ENCODE peak calls at places on chromosomes 2 and 18, in seven cellular contexts. One of them, this sample, is unnamed.

GRCh38 chr2:74891136-74891764 is 57.3 kb downstream of the HK2 start:
- DNase-seq in kidney: no peak
- DNase-seq in HFFc6: no peak
- DNase-seq in spleen: no peak
- DNase-seq in body of pancreas: no peak
- DNase-seq in mucosa of descending colon: no peak
- DNase-seq in right lobe of liver: no peak
- DNase-seq in this sample: no peak

GRCh38 chr18:54964741-54965140 is 5.5 kb upstream of the CCDC68 start:
- DNase-seq in kidney: no peak
- DNase-seq in HFFc6: no peak
- DNase-seq in spleen: no peak
- DNase-seq in body of pancreas: no peak
- DNase-seq in mucosa of descending colon: no peak
- DNase-seq in right lobe of liver: no peak
- DNase-seq in this sample: no peak

GRCh38 chr18:12308386-12309100 is 502 bp downstream of the TUBB6 start:
- DNase-seq in kidney: peak
- DNase-seq in HFFc6: peak
- DNase-seq in spleen: peak
- DNase-seq in body of pancreas: peak
- DNase-seq in mucosa of descending colon: peak
- DNase-seq in right lobe of liver: no peak
- DNase-seq in this sample: peak

GRCh38 chr2:88028931-88029330 is 12.6 kb upstream of the RNU2-63P start:
- DNase-seq in kidney: no peak
- DNase-seq in HFFc6: no peak
- DNase-seq in spleen: no peak
- DNase-seq in body of pancreas: no peak
- DNase-seq in mucosa of descending colon: no peak
- DNase-seq in right lobe of liver: no peak
- DNase-seq in this sample: no peak

GRCh38 chr2:70646429-70646828 is 92.8 kb upstream of the TGFA start:
- DNase-seq in kidney: no peak
- DNase-seq in HFFc6: no peak
- DNase-seq in spleen: no peak
- DNase-seq in body of pancreas: no peak
- DNase-seq in mucosa of descending colon: no peak
- DNase-seq in right lobe of liver: no peak
- DNase-seq in this sample: no peak

GRCh38 chr18:3251963-3252277 is 4.3 kb downstream of the MYL12A start:
- DNase-seq in kidney: no peak
- DNase-seq in HFFc6: no peak
- DNase-seq in spleen: no peak
- DNase-seq in body of pancreas: no peak
- DNase-seq in mucosa of descending colon: no peak
- DNase-seq in right lobe of liver: no peak
- DNase-seq in this sample: no peak

GRCh38 chr2:53970095-53970897 is 497 bp downstream of the PSME4 start:
- DNase-seq in kidney: peak
- DNase-seq in HFFc6: no peak
- DNase-seq in spleen: no peak
- DNase-seq in body of pancreas: peak
- DNase-seq in mucosa of descending colon: peak
- DNase-seq in right lobe of liver: no peak
- DNase-seq in this sample: peak

GRCh38 chr18:7577706-7578105 is 10.6 kb downstream of the PTPRM start:
- DNase-seq in kidney: no peak
- DNase-seq in HFFc6: peak
- DNase-seq in spleen: no peak
- DNase-seq in body of pancreas: no peak
- DNase-seq in mucosa of descending colon: no peak
- DNase-seq in right lobe of liver: no peak
- DNase-seq in this sample: no peak

GRCh38 chr2:229044581-229044980 is 226.5 kb downstream of the PID1 start:
- DNase-seq in kidney: no peak
- DNase-seq in HFFc6: peak
- DNase-seq in spleen: no peak
- DNase-seq in body of pancreas: no peak
- DNase-seq in mucosa of descending colon: no peak
- DNase-seq in right lobe of liver: no peak
- DNase-seq in this sample: no peak

GRCh38 chr2:64400733-64401500 is 53.0 kb upstream of the LGALSL start:
- DNase-seq in kidney: no peak
- DNase-seq in HFFc6: no peak
- DNase-seq in spleen: no peak
- DNase-seq in body of pancreas: no peak
- DNase-seq in mucosa of descending colon: peak
- DNase-seq in right lobe of liver: no peak
- DNase-seq in this sample: no peak

GRCh38 chr2:180999274-180999964 is 19.0 kb downstream of the UBE2E3 start:
- DNase-seq in kidney: no peak
- DNase-seq in HFFc6: no peak
- DNase-seq in spleen: no peak
- DNase-seq in body of pancreas: no peak
- DNase-seq in mucosa of descending colon: no peak
- DNase-seq in right lobe of liver: no peak
- DNase-seq in this sample: no peak

GRCh38 chr2:197208841-197209240 is 101.7 kb downstream of the ANKRD44 start:
- DNase-seq in kidney: no peak
- DNase-seq in HFFc6: no peak
- DNase-seq in spleen: no peak
- DNase-seq in body of pancreas: no peak
- DNase-seq in mucosa of descending colon: no peak
- DNase-seq in right lobe of liver: no peak
- DNase-seq in this sample: no peak

GRCh38 chr2:25664531-25665307 is 8.7 kb downstream of the DTNB start:
- DNase-seq in kidney: no peak
- DNase-seq in HFFc6: peak
- DNase-seq in spleen: no peak
- DNase-seq in body of pancreas: peak
- DNase-seq in mucosa of descending colon: peak
- DNase-seq in right lobe of liver: no peak
- DNase-seq in this sample: peak

GRCh38 chr2:178246696-178247095 is 52.4 kb downstream of the OSBPL6 start:
- DNase-seq in kidney: no peak
- DNase-seq in HFFc6: no peak
- DNase-seq in spleen: no peak
- DNase-seq in body of pancreas: no peak
- DNase-seq in mucosa of descending colon: no peak
- DNase-seq in right lobe of liver: no peak
- DNase-seq in this sample: no peak

GRCh38 chr2:12106440-12107080 is 360.1 kb downstream of the LPIN1 start:
- DNase-seq in kidney: peak
- DNase-seq in HFFc6: peak
- DNase-seq in spleen: no peak
- DNase-seq in body of pancreas: peak
- DNase-seq in mucosa of descending colon: peak
- DNase-seq in right lobe of liver: no peak
- DNase-seq in this sample: peak

GRCh38 chr2:122203523-122203922 is 448.1 kb downstream of the TSN start:
- DNase-seq in kidney: no peak
- DNase-seq in HFFc6: peak
- DNase-seq in spleen: no peak
- DNase-seq in body of pancreas: no peak
- DNase-seq in mucosa of descending colon: no peak
- DNase-seq in right lobe of liver: no peak
- DNase-seq in this sample: no peak

GRCh38 chr2:24111407-24111861 is 11.7 kb downstream of the PFN4 start:
- DNase-seq in kidney: no peak
- DNase-seq in HFFc6: peak
- DNase-seq in spleen: no peak
- DNase-seq in body of pancreas: no peak
- DNase-seq in mucosa of descending colon: no peak
- DNase-seq in right lobe of liver: no peak
- DNase-seq in this sample: no peak

GRCh38 chr18:44939037-44939665 is 258.5 kb downstream of the SETBP1 start:
- DNase-seq in kidney: no peak
- DNase-seq in HFFc6: no peak
- DNase-seq in spleen: no peak
- DNase-seq in body of pancreas: no peak
- DNase-seq in mucosa of descending colon: peak
- DNase-seq in right lobe of liver: no peak
- DNase-seq in this sample: no peak

GRCh38 chr18:44943201-44943881 is 262.7 kb downstream of the SETBP1 start:
- DNase-seq in kidney: no peak
- DNase-seq in HFFc6: no peak
- DNase-seq in spleen: no peak
- DNase-seq in body of pancreas: no peak
- DNase-seq in mucosa of descending colon: no peak
- DNase-seq in right lobe of liver: no peak
- DNase-seq in this sample: no peak

GRCh38 chr18:44938396-44939036 is 257.8 kb downstream of the SETBP1 start:
- DNase-seq in kidney: no peak
- DNase-seq in HFFc6: no peak
- DNase-seq in spleen: no peak
- DNase-seq in body of pancreas: peak
- DNase-seq in mucosa of descending colon: peak
- DNase-seq in right lobe of liver: no peak
- DNase-seq in this sample: peak

GRCh38 chr18:44941519-44941918 is 260.8 kb downstream of the SETBP1 start:
- DNase-seq in kidney: no peak
- DNase-seq in HFFc6: no peak
- DNase-seq in spleen: no peak
- DNase-seq in body of pancreas: no peak
- DNase-seq in mucosa of descending colon: no peak
- DNase-seq in right lobe of liver: no peak
- DNase-seq in this sample: no peak

DNA sequence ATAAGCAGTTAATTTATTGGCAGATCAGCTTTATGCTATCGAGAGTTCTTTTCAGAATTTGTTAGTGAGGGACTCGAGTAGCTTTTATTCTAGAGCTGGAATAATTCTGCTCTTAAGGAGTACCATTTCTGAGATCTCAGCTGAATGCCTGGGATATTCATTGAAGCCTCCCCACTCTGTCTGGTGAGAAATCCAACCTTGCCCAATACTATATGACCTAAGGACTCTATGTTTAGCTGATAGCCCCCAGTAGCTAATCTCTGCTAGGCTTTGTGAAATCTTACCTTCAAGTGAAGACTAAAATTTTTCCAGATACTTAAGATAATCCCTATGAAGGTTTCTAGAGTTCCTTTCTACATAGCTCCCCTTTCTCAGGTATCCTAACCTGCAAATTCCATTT is 261.4 kb downstream of the SETBP1 start:
- DNase-seq in kidney: no peak
- DNase-seq in HFFc6: no peak
- DNase-seq in spleen: no peak
- DNase-seq in body of pancreas: no peak
- DNase-seq in mucosa of descending colon: no peak
- DNase-seq in right lobe of liver: no peak
- DNase-seq in this sample: no peak
- TF ChIP-seq CTCF in kidney: no peak
- TF ChIP-seq CTCF in HFFc6: no peak
- TF ChIP-seq CTCF in spleen: no peak
- TF ChIP-seq CTCF in body of pancreas: no peak
- TF ChIP-seq CTCF in mucosa of descending colon: no peak
- TF ChIP-seq CTCF in right lobe of liver: no peak
- TF ChIP-seq CTCF in this sample: no peak

GRCh38 chr2:208783184-208783583 is 376.6 kb downstream of the PTH2R start:
- DNase-seq in kidney: no peak
- DNase-seq in HFFc6: no peak
- DNase-seq in spleen: no peak
- DNase-seq in body of pancreas: no peak
- DNase-seq in mucosa of descending colon: no peak
- DNase-seq in right lobe of liver: no peak
- DNase-seq in this sample: peak
- TF ChIP-seq CTCF in kidney: no peak
- TF ChIP-seq CTCF in HFFc6: no peak
- TF ChIP-seq CTCF in spleen: no peak
- TF ChIP-seq CTCF in body of pancreas: no peak
- TF ChIP-seq CTCF in mucosa of descending colon: no peak
- TF ChIP-seq CTCF in right lobe of liver: no peak
- TF ChIP-seq CTCF in this sample: no peak

DNA sequence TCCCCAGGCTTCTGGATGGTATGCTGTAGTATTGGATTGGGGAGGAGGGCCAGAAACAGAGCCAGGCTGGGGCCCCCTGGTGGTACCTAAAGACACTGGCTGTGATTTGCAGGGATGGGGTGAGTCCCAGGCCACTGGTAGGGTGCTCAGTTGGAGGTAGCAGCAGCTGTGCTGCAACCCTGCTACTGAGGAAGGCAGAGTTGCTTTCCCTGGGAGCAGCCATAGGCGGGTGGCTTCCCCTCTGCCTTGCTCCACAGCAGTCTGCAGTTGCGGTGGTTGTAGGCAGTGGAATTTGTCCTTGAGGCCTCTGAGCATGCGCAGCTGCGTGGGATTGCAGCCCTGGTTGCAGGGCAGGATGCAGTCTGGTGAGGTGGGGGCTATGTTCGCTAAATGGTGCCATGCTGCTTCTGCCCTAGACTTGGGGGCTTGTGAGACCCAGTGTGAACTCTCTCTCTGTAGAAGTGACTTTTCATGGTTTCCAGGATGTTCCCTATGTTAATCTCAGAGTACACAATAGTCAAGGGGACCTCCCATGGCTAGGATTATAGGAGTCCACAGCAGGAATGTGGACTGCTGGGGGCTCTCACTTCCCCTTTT is 443.5 kb downstream of the XIRP2 start:
- DNase-seq in kidney: peak
- DNase-seq in HFFc6: no peak
- DNase-seq in spleen: no peak
- DNase-seq in body of pancreas: peak
- DNase-seq in mucosa of descending colon: peak
- DNase-seq in right lobe of liver: no peak
- DNase-seq in this sample: peak
- TF ChIP-seq CTCF in kidney: no peak
- TF ChIP-seq CTCF in HFFc6: no peak
- TF ChIP-seq CTCF in spleen: no peak
- TF ChIP-seq CTCF in body of pancreas: no peak
- TF ChIP-seq CTCF in mucosa of descending colon: no peak
- TF ChIP-seq CTCF in right lobe of liver: no peak
- TF ChIP-seq CTCF in this sample: peak

DNA sequence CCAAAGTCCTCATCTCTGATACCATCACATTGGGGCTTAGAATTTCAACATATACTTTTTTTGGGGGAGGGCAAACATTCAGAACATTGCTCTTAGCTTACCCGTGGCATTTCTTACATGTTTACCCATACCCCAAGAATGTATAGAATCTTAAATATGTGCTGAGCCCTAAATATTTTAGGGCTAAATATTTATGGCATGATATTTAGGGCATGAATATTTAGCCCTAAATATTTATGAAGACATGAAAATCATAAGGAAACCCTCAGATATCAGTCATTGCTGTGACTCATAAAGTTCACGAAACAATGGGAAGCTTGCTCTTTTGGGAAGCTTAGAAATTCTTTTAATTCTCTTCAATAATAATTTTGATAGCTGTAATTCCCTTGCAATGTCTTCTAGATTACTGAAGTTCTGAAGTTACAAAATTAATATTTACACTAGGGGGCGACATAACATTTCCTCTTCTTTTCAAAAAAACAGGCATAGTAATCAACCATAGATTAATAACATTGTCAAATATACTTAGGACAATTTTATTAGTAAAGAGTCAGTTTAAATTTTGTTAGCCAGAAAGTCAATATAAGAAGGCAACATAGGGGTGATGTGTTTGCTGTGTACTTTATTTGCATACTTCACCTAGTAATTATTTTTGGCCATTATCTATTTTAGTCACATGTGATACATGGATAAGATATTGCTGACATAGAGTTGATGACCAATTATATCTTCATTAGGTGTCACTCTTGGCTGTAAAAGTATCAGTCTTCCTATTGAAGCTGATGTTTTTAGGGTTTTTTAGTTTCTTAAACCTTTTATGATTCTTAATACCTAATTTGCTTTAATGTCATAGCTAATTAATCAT is 13.1 kb downstream of the ZNF804A start:
- DNase-seq in kidney: no peak
- DNase-seq in HFFc6: peak
- DNase-seq in spleen: no peak
- DNase-seq in body of pancreas: no peak
- DNase-seq in mucosa of descending colon: no peak
- DNase-seq in right lobe of liver: no peak
- DNase-seq in this sample: no peak
- TF ChIP-seq CTCF in kidney: no peak
- TF ChIP-seq CTCF in HFFc6: peak
- TF ChIP-seq CTCF in spleen: no peak
- TF ChIP-seq CTCF in body of pancreas: peak
- TF ChIP-seq CTCF in mucosa of descending colon: no peak
- TF ChIP-seq CTCF in right lobe of liver: peak
- TF ChIP-seq CTCF in this sample: peak